ENCODE peak calls at places on chromosomes 2 and 18, in five cellular contexts. R, K, D, H and N are unnamed samples.
A peak's percentile ranks its signal among the peaks of the same experiment; 100 is the strongest.

GRCh38 chr2:190359896-190360376 is 16.5 kb downstream of the INPP1 start:
- DNase-seq in R (no peak), K (peak; percentile 81), D (peak; percentile 57), H (peak; percentile 61), N (peak; percentile 67)

GRCh38 chr2:3664118-3664517 is 6.1 kb downstream of the ALLC start:
- DNase-seq in R (no peak), K (no peak), D (no peak), H (no peak), N (no peak)

GRCh38 chr18:48061781-48062570 is 131.5 kb upstream of the SMAD2 start:
- DNase-seq in R (no peak), K (no peak), D (no peak), H (no peak), N (no peak)

GRCh38 chr2:203583696-203584095 is 48.6 kb upstream of the RAPH1 start:
- DNase-seq in R (no peak), K (no peak), D (peak; percentile 33), H (no peak), N (no peak)

GRCh38 chr2:232458661-232459418 is 2.9 kb downstream of the ALPI start:
- DNase-seq in R (no peak), K (peak; percentile 40), D (peak; percentile 16), H (no peak), N (no peak)

GRCh38 chr2:187470698-187471097 is 22.6 kb upstream of the CALCRL start:
- DNase-seq in R (no peak), K (no peak), D (no peak), H (no peak), N (no peak)

GRCh38 chr2:187075106-187076070 is 226.4 kb upstream of the ZSWIM2 start:
- DNase-seq in R (peak; percentile 6), K (no peak), D (no peak), H (no peak), N (no peak)

GRCh38 chr2:24632175-24632574 is 141.1 kb downstream of the NCOA1 start:
- DNase-seq in R (no peak), K (no peak), D (no peak), H (no peak), N (no peak)

GRCh38 chr2:134839649-134840048 is 1.2 kb downstream of the ACMSD start:
- DNase-seq in R (no peak), K (no peak), D (no peak), H (no peak), N (no peak)

GRCh38 chr2:48131503-48132293 is 225.4 kb upstream of the FBXO11 start:
- DNase-seq in R (no peak), K (no peak), D (no peak), H (no peak), N (no peak)

GRCh38 chr2:12211326-12212170 is 465.1 kb downstream of the LPIN1 start:
- DNase-seq in R (peak; percentile 11), K (no peak), D (no peak), H (no peak), N (no peak)

GRCh38 chr2:40658917-40659316 is 207.0 kb upstream of the SLC8A1 start:
- DNase-seq in R (no peak), K (no peak), D (no peak), H (no peak), N (no peak)

GRCh38 chr2:54967759-54968365 is 82.4 kb downstream of the RTN4 start:
- DNase-seq in R (no peak), K (no peak), D (no peak), H (no peak), N (no peak)

GRCh38 chr2:64888591-64889309 is 100.4 kb upstream of the SLC1A4 start:
- DNase-seq in R (peak; percentile 31), K (no peak), D (no peak), H (no peak), N (no peak)

GRCh38 chr2:55311444-55311870 is 42.4 kb upstream of the MTIF2 start:
- DNase-seq in R (no peak), K (no peak), D (no peak), H (no peak), N (no peak)

GRCh38 chr2:158779621-158780020 is 15.5 kb upstream of the DAPL1 start:
- DNase-seq in R (no peak), K (no peak), D (no peak), H (no peak), N (no peak)

GRCh38 chr2:72146357-72147302 is 1.0 kb downstream of the CYP26B1 start:
- DNase-seq in R (no peak), K (peak; percentile 62), D (peak; percentile 17), H (peak; percentile 41), N (peak; percentile 53)

GRCh38 chr18:7812431-7813063 is 245.4 kb downstream of the PTPRM start:
- DNase-seq in R (no peak), K (no peak), D (no peak), H (no peak), N (no peak)

GRCh38 chr2:136530154-136530553 is 235.2 kb upstream of the THSD7B start:
- DNase-seq in R (no peak), K (no peak), D (no peak), H (no peak), N (no peak)

GRCh38 chr2:163670929-163671328 is 64.9 kb downstream of the FIGN start:
- DNase-seq in R (no peak), K (no peak), D (no peak), H (no peak), N (no peak)

GRCh38 chr2:181411105-181411849 is 45.9 kb upstream of the ITGA4 start:
- DNase-seq in R (peak; percentile 5), K (no peak), D (peak; percentile 20), H (no peak), N (no peak)

GRCh38 chr2:96881349-96882195 is 11.7 kb upstream of the SEMA4C start:
- DNase-seq in R (peak; percentile 65), K (no peak), D (no peak), H (no peak), N (no peak)

GRCh38 chr2:33018271-33018670 is 71.5 kb downstream of the LTBP1 start:
- DNase-seq in R (no peak), K (no peak), D (no peak), H (no peak), N (no peak)

DNA sequence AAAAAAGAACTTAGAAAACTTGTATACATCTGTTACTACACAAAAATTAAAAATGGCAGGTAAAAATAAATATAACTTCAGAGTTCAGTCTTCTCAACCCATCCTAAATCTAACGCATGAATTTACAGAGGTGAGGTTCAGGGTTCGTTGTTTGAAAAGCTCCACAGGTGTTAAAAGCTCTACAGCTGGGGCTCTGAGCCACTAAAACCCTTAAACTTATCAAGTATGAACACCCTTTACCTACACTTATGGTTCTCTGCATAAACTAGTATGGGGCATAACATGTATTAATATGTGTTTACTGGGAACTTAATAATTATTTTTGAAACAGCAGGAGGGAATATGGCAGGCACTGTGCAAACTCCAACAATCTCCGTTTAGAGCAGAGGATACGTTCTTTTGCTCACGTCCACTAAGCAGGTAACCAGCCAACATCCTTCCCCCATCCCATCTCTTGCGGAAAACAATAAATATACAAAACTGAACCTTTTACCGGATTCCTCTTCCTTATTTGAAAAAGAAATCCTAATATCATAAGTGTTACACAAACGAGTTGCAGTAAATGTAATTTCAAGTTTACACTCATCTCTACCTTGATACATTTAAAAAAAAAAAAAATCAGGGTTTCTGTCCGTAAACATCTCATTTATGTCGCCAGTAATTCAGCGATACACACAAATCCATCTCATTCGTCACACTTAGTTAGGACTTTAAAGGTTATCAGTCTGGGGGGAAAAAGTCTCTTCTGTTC is 1.3 kb downstream of the PIAS2 start:
- DNase-seq in R (no peak), K (no peak), D (no peak), H (no peak), N (no peak)
- H3K27ac ChIP-seq in R (peak overlapping the region; percentile 94), K (peak overlapping the region; percentile 88), D (peak overlapping the region; percentile 96), H (peak overlapping the region; percentile 55), N (peak overlapping the region; percentile 94)

DNA sequence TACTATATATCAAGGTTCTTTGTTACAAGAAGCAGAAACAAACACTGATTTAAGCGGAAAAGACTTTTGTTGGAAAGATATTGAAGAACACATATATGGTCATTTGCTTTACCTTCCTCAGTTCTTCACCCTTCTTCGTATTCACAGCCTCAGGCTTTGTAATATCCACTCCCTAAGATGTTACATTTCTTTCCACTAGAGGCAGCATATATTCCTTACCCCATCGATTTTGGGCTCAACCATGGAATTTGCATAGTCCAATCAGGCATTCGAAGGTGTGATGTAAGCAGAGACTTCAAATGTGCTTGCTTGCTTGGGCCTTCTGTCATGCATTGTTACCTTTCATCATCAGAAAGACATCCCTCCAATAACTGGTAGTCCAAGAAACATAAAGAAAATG is 287.4 kb downstream of the PID1 start:
- DNase-seq in R (no peak), K (no peak), D (no peak), H (no peak), N (no peak)
- TF ChIP-seq CTCF in R (no peak), K (no peak), D (no peak), H (no peak), N (no peak)

DNA sequence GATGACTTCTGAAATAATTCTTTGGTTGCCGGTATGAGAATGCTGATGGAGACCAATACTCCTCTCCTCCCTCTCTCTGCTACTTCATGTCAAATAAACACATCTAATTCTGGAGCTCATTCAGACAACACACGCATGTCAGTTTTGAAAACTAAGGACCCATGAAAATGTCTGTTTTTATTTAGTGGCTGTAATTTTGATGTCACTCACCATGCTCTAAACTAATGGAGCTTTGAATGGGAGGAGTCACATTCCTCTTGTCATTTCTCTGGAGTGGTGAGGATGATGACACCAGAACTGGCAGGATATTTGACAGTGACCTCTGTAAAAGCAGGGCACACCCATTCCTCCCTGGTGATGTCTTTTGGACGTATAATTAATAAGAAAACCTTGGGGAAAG is 163.0 kb downstream of the PHLPP1 start:
- DNase-seq in R (no peak), K (no peak), D (no peak), H (no peak), N (no peak)
- H3K4me1 ChIP-seq in R (peaks cover 7% of the 10 kb centered on the region), K (peaks cover 30% of the 10 kb centered on the region), D (peaks cover 41% of the 10 kb centered on the region), H (no peaks in the 10 kb centered on the region), N (peaks cover 9% of the 10 kb centered on the region)

DNA sequence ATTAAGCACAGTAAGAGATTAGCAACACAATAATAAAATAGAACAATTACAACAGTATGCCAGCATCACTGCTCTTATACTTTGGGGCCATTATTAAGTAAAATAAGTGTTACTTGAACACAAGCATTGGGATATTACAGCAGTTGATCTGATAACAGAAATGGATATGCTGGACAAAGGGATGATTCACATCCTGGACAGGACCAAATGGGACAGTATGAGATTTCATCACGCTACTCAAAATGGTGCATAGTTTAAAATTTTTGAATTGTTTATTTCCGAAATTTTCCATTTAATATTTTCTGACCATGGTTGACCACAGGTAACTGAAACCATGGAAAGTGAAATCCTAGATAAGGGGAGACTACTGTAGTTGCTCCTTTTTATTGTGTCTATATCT is 138.2 kb downstream of the UBR3 start:
- DNase-seq in R (no peak), K (no peak), D (no peak), H (no peak), N (no peak)
- H3K27ac ChIP-seq in R (no peak overlapping the region), K (no peak overlapping the region), D (no peak overlapping the region), H (no peak overlapping the region), N (peak overlapping the region; percentile 65)

GRCh38 chr18:4181882-4182568 is 273.1 kb downstream of the DLGAP1 start:
- DNase-seq in R (no peak), K (no peak), D (no peak), H (no peak), N (no peak)
- TF ChIP-seq CTCF in R (no peak), K (no peak), D (no peak), H (no peak), N (no peak)

GRCh38 chr18:58997811-58998337 is 133.2 kb downstream of the ZNF532 start:
- DNase-seq in R (no peak), K (no peak), D (no peak), H (no peak), N (no peak)
- H3K4me1 ChIP-seq in R (no peaks in the 10 kb centered on the region), K (peaks cover 5% of the 10 kb centered on the region), D (peaks cover 46% of the 10 kb centered on the region), H (no peaks in the 10 kb centered on the region), N (peaks cover 37% of the 10 kb centered on the region)

GRCh38 chr2:113240150-113240914 is 38.4 kb downstream of the PAX8 start:
- DNase-seq in R (no peak), K (peak; percentile 91), D (peak; percentile 86), H (no peak), N (peak; percentile 89)
- H3K27ac ChIP-seq in R (peak overlapping the region; percentile 36), K (peak overlapping the region; percentile 30), D (peak overlapping the region; percentile 65), H (no peak overlapping the region), N (peak overlapping the region; percentile 71)